ENCODE peak calls at places on chromosome 5, in five cellular contexts. One of them, this sample, is unnamed.

GRCh38 chr5:116272281-116272941 is 187.6 kb downstream of the COMMD10 start:
- DNase-seq in ascending aorta: no peak
- DNase-seq in CD4-positive, alpha-beta T cell: no peak
- DNase-seq in OCI-LY7: no peak
- DNase-seq in neural crest cell: no peak
- DNase-seq in this sample: no peak

GRCh38 chr5:164680216-164680615 is 1174.8 kb downstream of the MAT2B start:
- DNase-seq in OCI-LY7: no peak
- DNase-seq in ascending aorta: no peak
- DNase-seq in neural crest cell: no peak
- DNase-seq in CD4-positive, alpha-beta T cell: no peak
- DNase-seq in this sample: no peak

GRCh38 chr5:73446631-73447233 is 1.8 kb downstream of the FOXD1 start:
- DNase-seq in OCI-LY7: no peak
- DNase-seq in neural crest cell: no peak
- DNase-seq in CD4-positive, alpha-beta T cell: no peak
- DNase-seq in ascending aorta: no peak
- DNase-seq in this sample: no peak

GRCh38 chr5:167453518-167454020 is 837.9 kb upstream of the WWC1 start:
- DNase-seq in ascending aorta: no peak
- DNase-seq in CD4-positive, alpha-beta T cell: no peak
- DNase-seq in OCI-LY7: no peak
- DNase-seq in neural crest cell: no peak
- DNase-seq in this sample: no peak

GRCh38 chr5:128667751-128668150 is 129.7 kb upstream of the FBN2 start:
- DNase-seq in OCI-LY7: no peak
- DNase-seq in ascending aorta: no peak
- DNase-seq in neural crest cell: no peak
- DNase-seq in CD4-positive, alpha-beta T cell: no peak
- DNase-seq in this sample: no peak

GRCh38 chr5:87388129-87388528 is 24.6 kb downstream of the CCNH start:
- DNase-seq in ascending aorta: no peak
- DNase-seq in CD4-positive, alpha-beta T cell: no peak
- DNase-seq in OCI-LY7: no peak
- DNase-seq in neural crest cell: no peak
- DNase-seq in this sample: no peak

GRCh38 chr5:175696139-175696854 is 38.4 kb downstream of the HRH2 start:
- DNase-seq in ascending aorta: peak; percentile 83
- DNase-seq in CD4-positive, alpha-beta T cell: peak; percentile 69
- DNase-seq in OCI-LY7: peak; percentile 44
- DNase-seq in neural crest cell: peak; percentile 49
- DNase-seq in this sample: peak; percentile 8

GRCh38 chr5:96476654-96477053 is 43.6 kb upstream of the PCSK1 start:
- DNase-seq in ascending aorta: no peak
- DNase-seq in OCI-LY7: no peak
- DNase-seq in neural crest cell: no peak
- DNase-seq in CD4-positive, alpha-beta T cell: no peak
- DNase-seq in this sample: no peak

GRCh38 chr5:32645246-32645645 is 59.9 kb downstream of the SUB1 start:
- DNase-seq in neural crest cell: no peak
- DNase-seq in OCI-LY7: no peak
- DNase-seq in CD4-positive, alpha-beta T cell: no peak
- DNase-seq in ascending aorta: peak; percentile 67
- DNase-seq in this sample: no peak

GRCh38 chr5:95823738-95824609 is 1.4 kb upstream of the GLRX start:
- DNase-seq in CD4-positive, alpha-beta T cell: peak; percentile 66
- DNase-seq in ascending aorta: peak; percentile 81
- DNase-seq in OCI-LY7: peak; percentile 68
- DNase-seq in neural crest cell: no peak
- DNase-seq in this sample: no peak

GRCh38 chr5:120564013-120564412 is 99.9 kb downstream of the PRR16 start:
- DNase-seq in ascending aorta: no peak
- DNase-seq in OCI-LY7: no peak
- DNase-seq in CD4-positive, alpha-beta T cell: no peak
- DNase-seq in neural crest cell: no peak
- DNase-seq in this sample: no peak

GRCh38 chr5:75072066-75072465 is 19.7 kb upstream of the GCNT4 start:
- DNase-seq in OCI-LY7: no peak
- DNase-seq in neural crest cell: no peak
- DNase-seq in ascending aorta: no peak
- DNase-seq in CD4-positive, alpha-beta T cell: no peak
- DNase-seq in this sample: no peak

GRCh38 chr5:148820778-148821395 is 5.5 kb upstream of the ADRB2 start:
- DNase-seq in ascending aorta: no peak
- DNase-seq in neural crest cell: peak; percentile 8
- DNase-seq in OCI-LY7: peak; percentile 44
- DNase-seq in CD4-positive, alpha-beta T cell: no peak
- DNase-seq in this sample: no peak

GRCh38 chr5:137118629-137119028 is 380.5 kb downstream of the SPOCK1 start:
- DNase-seq in CD4-positive, alpha-beta T cell: no peak
- DNase-seq in ascending aorta: no peak
- DNase-seq in OCI-LY7: no peak
- DNase-seq in neural crest cell: no peak
- DNase-seq in this sample: no peak

GRCh38 chr5:32802764-32803163 is 91.6 kb downstream of the NPR3 start:
- DNase-seq in OCI-LY7: no peak
- DNase-seq in CD4-positive, alpha-beta T cell: no peak
- DNase-seq in neural crest cell: no peak
- DNase-seq in ascending aorta: no peak
- DNase-seq in this sample: no peak

GRCh38 chr5:143302344-143302743 is 101.1 kb downstream of the NR3C1 start:
- DNase-seq in neural crest cell: no peak
- DNase-seq in CD4-positive, alpha-beta T cell: no peak
- DNase-seq in ascending aorta: no peak
- DNase-seq in OCI-LY7: no peak
- DNase-seq in this sample: no peak

GRCh38 chr5:102090770-102091169 is 205.3 kb downstream of the SLCO4C1 start:
- DNase-seq in ascending aorta: no peak
- DNase-seq in neural crest cell: no peak
- DNase-seq in CD4-positive, alpha-beta T cell: no peak
- DNase-seq in OCI-LY7: peak; percentile 29
- DNase-seq in this sample: no peak

GRCh38 chr5:141681695-141682641 is at the start of gene ARAP3:
- DNase-seq in CD4-positive, alpha-beta T cell: no peak
- DNase-seq in ascending aorta: peak; percentile 93
- DNase-seq in neural crest cell: peak; percentile 47
- DNase-seq in OCI-LY7: no peak
- DNase-seq in this sample: no peak

GRCh38 chr5:148653840-148654781 is at the start of gene HTR4:
- DNase-seq in ascending aorta: no peak
- DNase-seq in neural crest cell: peak; percentile 2
- DNase-seq in CD4-positive, alpha-beta T cell: no peak
- DNase-seq in OCI-LY7: no peak
- DNase-seq in this sample: no peak

GRCh38 chr5:135322271-135322670 is 76.8 kb downstream of the MACROH2A1 start:
- DNase-seq in CD4-positive, alpha-beta T cell: no peak
- DNase-seq in neural crest cell: no peak
- DNase-seq in OCI-LY7: no peak
- DNase-seq in ascending aorta: no peak
- DNase-seq in this sample: no peak

GRCh38 chr5:173638631-173639030 is 22.2 kb upstream of the BOD1 start:
- DNase-seq in ascending aorta: peak; percentile 27
- DNase-seq in CD4-positive, alpha-beta T cell: no peak
- DNase-seq in neural crest cell: no peak
- DNase-seq in OCI-LY7: no peak
- DNase-seq in this sample: no peak

GRCh38 chr5:40395241-40395640 is 284.5 kb upstream of the PTGER4 start:
- DNase-seq in CD4-positive, alpha-beta T cell: no peak
- DNase-seq in neural crest cell: no peak
- DNase-seq in OCI-LY7: no peak
- DNase-seq in ascending aorta: no peak
- DNase-seq in this sample: no peak

GRCh38 chr5:126680215-126680817 is 79.6 kb downstream of the PHAX start:
- DNase-seq in CD4-positive, alpha-beta T cell: no peak
- DNase-seq in ascending aorta: no peak
- DNase-seq in neural crest cell: no peak
- DNase-seq in OCI-LY7: peak; percentile 56
- DNase-seq in this sample: peak; percentile 66

GRCh38 chr5:180648658-180649296 is 623 bp downstream of the FLT4 start:
- DNase-seq in neural crest cell: peak; percentile 60
- DNase-seq in ascending aorta: peak; percentile 56
- DNase-seq in CD4-positive, alpha-beta T cell: no peak
- DNase-seq in OCI-LY7: no peak
- DNase-seq in this sample: no peak

GRCh38 chr5:142301487-142302035 is 23.3 kb downstream of the SPRY4 start:
- DNase-seq in neural crest cell: no peak
- DNase-seq in OCI-LY7: no peak
- DNase-seq in ascending aorta: no peak
- DNase-seq in CD4-positive, alpha-beta T cell: no peak
- DNase-seq in this sample: no peak

GRCh38 chr5:108924457-108924961 is 176.8 kb downstream of the FER start:
- DNase-seq in CD4-positive, alpha-beta T cell: no peak
- DNase-seq in ascending aorta: no peak
- DNase-seq in neural crest cell: no peak
- DNase-seq in OCI-LY7: peak; percentile 35
- DNase-seq in this sample: no peak

GRCh38 chr5:76487784-76488183 is 84.7 kb downstream of the IQGAP2 start:
- DNase-seq in CD4-positive, alpha-beta T cell: no peak
- DNase-seq in ascending aorta: no peak
- DNase-seq in OCI-LY7: no peak
- DNase-seq in neural crest cell: no peak
- DNase-seq in this sample: no peak
- TF ChIP-seq CTCF in CD4-positive, alpha-beta T cell: no peak
- TF ChIP-seq CTCF in ascending aorta: no peak
- TF ChIP-seq CTCF in OCI-LY7: no peak
- TF ChIP-seq CTCF in neural crest cell: no peak
- TF ChIP-seq CTCF in this sample: no peak

GRCh38 chr5:61678966-61679365 is 346.9 kb downstream of the ZSWIM6 start:
- DNase-seq in ascending aorta: no peak
- DNase-seq in OCI-LY7: no peak
- DNase-seq in CD4-positive, alpha-beta T cell: no peak
- DNase-seq in neural crest cell: no peak
- DNase-seq in this sample: no peak

GRCh38 chr5:61673007-61673735 is 341.1 kb downstream of the ZSWIM6 start:
- DNase-seq in OCI-LY7: no peak
- DNase-seq in ascending aorta: no peak
- DNase-seq in CD4-positive, alpha-beta T cell: no peak
- DNase-seq in neural crest cell: no peak
- DNase-seq in this sample: no peak

GRCh38 chr5:61674403-61674802 is 342.3 kb downstream of the ZSWIM6 start:
- DNase-seq in OCI-LY7: no peak
- DNase-seq in neural crest cell: no peak
- DNase-seq in ascending aorta: no peak
- DNase-seq in CD4-positive, alpha-beta T cell: no peak
- DNase-seq in this sample: no peak

GRCh38 chr5:61677220-61677619 is 345.2 kb downstream of the ZSWIM6 start:
- DNase-seq in CD4-positive, alpha-beta T cell: no peak
- DNase-seq in OCI-LY7: no peak
- DNase-seq in neural crest cell: no peak
- DNase-seq in ascending aorta: no peak
- DNase-seq in this sample: no peak

DNA sequence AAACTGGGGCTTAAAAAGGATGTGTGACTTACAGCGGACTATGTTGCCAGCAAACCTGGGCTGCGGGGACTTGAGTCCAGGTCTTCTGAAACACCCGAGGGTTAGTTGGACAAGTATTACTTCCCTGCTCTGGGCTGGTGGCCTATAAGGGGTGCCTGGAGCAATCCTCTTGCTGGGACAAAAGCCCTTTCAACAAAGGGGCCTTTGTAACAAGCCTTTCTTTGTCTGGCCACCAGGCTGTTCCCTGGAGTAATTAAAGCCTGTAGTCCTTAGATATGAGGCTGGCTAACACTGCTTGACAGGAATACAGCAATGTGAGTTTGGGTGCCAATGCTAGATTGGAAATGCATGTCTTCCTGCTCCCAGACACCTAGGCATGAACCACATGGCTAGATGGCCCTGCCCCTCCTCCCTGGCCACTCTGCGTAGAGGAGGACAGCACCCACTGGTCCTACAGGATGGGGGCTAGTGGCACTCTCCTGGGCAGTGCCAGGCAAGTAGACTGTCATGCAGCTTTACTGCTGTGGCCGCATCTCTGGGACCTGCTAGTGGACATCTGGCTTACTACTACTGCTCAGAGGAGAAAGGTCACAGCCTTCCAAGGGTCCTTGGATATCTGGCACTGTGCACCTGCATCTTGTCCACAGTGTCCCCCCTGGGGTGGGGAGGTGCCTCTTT is 343.1 kb downstream of the ZSWIM6 start:
- DNase-seq in OCI-LY7: no peak
- DNase-seq in neural crest cell: peak; percentile 31
- DNase-seq in CD4-positive, alpha-beta T cell: no peak
- DNase-seq in ascending aorta: no peak
- DNase-seq in this sample: no peak
- TF ChIP-seq CTCF in OCI-LY7: no peak
- TF ChIP-seq CTCF in neural crest cell: no peak
- TF ChIP-seq CTCF in CD4-positive, alpha-beta T cell: no peak
- TF ChIP-seq CTCF in ascending aorta: no peak
- TF ChIP-seq CTCF in this sample: no peak

GRCh38 chr5:10724799-10725507 is 36.1 kb downstream of the DAP start:
- DNase-seq in ascending aorta: peak; percentile 81
- DNase-seq in CD4-positive, alpha-beta T cell: no peak
- DNase-seq in neural crest cell: no peak
- DNase-seq in OCI-LY7: no peak
- DNase-seq in this sample: no peak
- TF ChIP-seq CTCF in ascending aorta: peak; percentile 16
- TF ChIP-seq CTCF in CD4-positive, alpha-beta T cell: no peak
- TF ChIP-seq CTCF in neural crest cell: no peak
- TF ChIP-seq CTCF in OCI-LY7: no peak
- TF ChIP-seq CTCF in this sample: peak; percentile 18

DNA sequence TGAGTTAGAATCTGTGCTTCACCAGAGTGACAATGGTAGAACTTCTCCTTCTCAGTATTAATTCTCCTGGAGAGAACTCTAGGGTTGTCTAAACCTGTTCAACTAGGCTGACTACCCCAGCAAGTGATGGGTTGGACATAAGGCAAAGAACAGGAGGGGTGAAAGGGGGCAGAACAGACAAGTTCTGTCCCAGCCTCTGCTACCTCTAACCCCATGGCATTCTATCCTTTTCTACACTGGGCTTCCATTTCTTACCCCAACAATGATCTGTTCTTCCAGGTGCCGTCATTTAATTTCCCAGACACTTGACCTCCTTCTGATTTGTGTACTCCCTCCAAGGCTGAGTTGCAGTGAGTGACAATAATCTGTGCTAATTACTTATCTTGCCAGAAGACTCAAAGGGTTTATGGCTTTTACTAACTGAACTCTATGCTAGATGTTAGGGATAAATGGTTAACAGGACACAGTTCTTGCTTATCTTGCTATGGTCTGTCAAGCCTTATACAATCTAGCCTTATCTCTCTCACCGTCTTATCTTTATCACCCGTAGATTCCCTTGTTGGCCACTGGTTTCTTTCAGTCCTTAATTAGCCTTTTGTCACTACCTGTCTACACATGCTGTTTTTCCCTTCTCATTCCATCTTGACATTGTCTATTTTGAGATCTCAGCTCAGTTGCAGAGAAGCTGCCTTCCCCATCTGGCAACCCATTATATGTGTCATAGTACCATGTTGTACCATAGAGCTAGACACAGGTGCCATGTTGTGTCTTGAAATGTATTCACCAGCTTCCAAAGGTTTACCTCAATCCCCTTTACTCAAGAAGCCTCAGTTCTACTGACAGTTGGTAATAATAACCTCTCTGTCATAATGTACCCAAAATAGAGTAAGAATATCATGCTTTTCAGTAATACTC is 10.0 kb upstream of the MATR3 start:
- DNase-seq in CD4-positive, alpha-beta T cell: no peak
- DNase-seq in ascending aorta: no peak
- DNase-seq in neural crest cell: no peak
- DNase-seq in OCI-LY7: no peak
- DNase-seq in this sample: no peak
- TF ChIP-seq CTCF in CD4-positive, alpha-beta T cell: no peak
- TF ChIP-seq CTCF in ascending aorta: no peak
- TF ChIP-seq CTCF in neural crest cell: no peak
- TF ChIP-seq CTCF in OCI-LY7: no peak
- TF ChIP-seq CTCF in this sample: no peak